ENCODE peak calls at places on chromosomes 16 and 17, in four cellular contexts. S is cardiac muscle cell, J is lower lobe of right lung, Y is ovary. L is an unnamed sample.

GRCh38 chr17:48594412-48595106 is 980 bp upstream of the HOXB5 start:
- DNase-seq in Y (no peak), J (no peak), S (no peak), L (no peak)

GRCh38 chr17:4161179-4161559 is 18.2 kb downstream of the CYB5D2 start:
- DNase-seq in S (no peak), J (peak), Y (no peak), L (no peak)

GRCh38 chr17:69761767-69762321 is 313.2 kb upstream of the KCNJ16 start:
- DNase-seq in S (no peak), Y (no peak), J (no peak), L (no peak)

GRCh38 chr17:17568772-17569195 is 22.7 kb downstream of the PEMT start:
- DNase-seq in J (peak), Y (peak), S (peak), L (peak)

GRCh38 chr16:122342-122741 is 16.1 kb downstream of the NPRL3 start:
- DNase-seq in Y (no peak), S (no peak), J (no peak), L (no peak)

GRCh38 chr17:39700148-39700987 is 504 bp downstream of the ERBB2 start:
- DNase-seq in Y (peak), S (peak), J (no peak), L (no peak)

GRCh38 chr16:4136229-4136813 is 20.1 kb upstream of the ADCY9 start:
- DNase-seq in Y (no peak), J (peak), S (no peak), L (peak)

GRCh38 chr17:66507103-66507923 is 204.9 kb downstream of the PRKCA start:
- DNase-seq in Y (peak), S (no peak), J (no peak), L (peak)

GRCh38 chr17:50122945-50123344 is 7.0 kb downstream of the SAMD14 start:
- DNase-seq in S (no peak), Y (no peak), J (no peak), L (no peak)

GRCh38 chr16:82963653-82964052 is 336.9 kb downstream of the CDH13 start:
- DNase-seq in Y (no peak), J (no peak), S (no peak), L (no peak)

GRCh38 chr17:7745748-7746470 is 28.4 kb downstream of the DNAH2 start:
- DNase-seq in J (no peak), S (no peak), Y (peak), L (no peak)

GRCh38 chr16:22898874-22899348 is 84.9 kb downstream of the HS3ST2 start:
- DNase-seq in J (peak), Y (peak), S (peak), L (peak)

GRCh38 chr17:34858941-34859562 is 102.2 kb downstream of the CCT6B start:
- DNase-seq in J (no peak), Y (no peak), S (no peak), L (no peak)

GRCh38 chr16:27317320-27317719 is 3.5 kb downstream of the IL4R start:
- DNase-seq in S (no peak), J (no peak), Y (no peak), L (no peak)

GRCh38 chr16:3997231-3997841 is 116.8 kb upstream of the CREBBP start:
- DNase-seq in J (peak), Y (no peak), S (no peak), L (no peak)

GRCh38 chr17:44792276-44792675 is 33.5 kb downstream of the ADAM11 start:
- DNase-seq in Y (no peak), S (no peak), J (no peak), L (no peak)

GRCh38 chr16:89827383-89828198 is 684 bp upstream of the SPIRE2 start:
- DNase-seq in Y (peak), S (peak), J (peak), L (peak)

GRCh38 chr17:17151541-17151940 is 54.6 kb downstream of the PLD6 start:
- DNase-seq in Y (no peak), J (no peak), S (no peak), L (no peak)

GRCh38 chr17:38996660-38997337 is 29.6 kb upstream of the FBXO47 start:
- DNase-seq in S (no peak), J (no peak), Y (no peak), L (no peak)

GRCh38 chr16:75648265-75649076 is 898 bp downstream of the TERF2IP start:
- DNase-seq in S (peak), J (peak), Y (peak), L (peak)

DNA sequence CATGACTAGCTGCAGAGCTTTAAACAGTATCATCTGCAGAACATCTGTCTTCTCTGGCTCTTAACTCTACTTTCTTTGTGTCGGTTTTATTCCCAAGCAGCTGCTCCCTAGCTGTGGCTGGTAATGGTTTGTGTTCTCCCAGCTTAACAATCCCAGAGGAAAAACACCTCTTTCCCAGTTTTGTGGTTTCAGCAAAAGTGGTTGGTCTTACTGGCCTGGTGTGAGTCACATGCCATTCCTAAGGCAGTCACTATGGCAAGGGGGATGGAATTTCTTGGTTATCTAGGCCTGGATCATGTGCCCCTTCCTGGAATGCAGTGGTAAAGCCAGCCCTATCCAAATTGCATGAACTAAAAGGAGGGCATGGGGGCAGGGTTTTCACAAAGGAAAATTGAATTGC is 27.4 kb downstream of the OMG start:
- DNase-seq in Y (no peak), J (no peak), S (peak), L (no peak)
- TF ChIP-seq CTCF in Y (no peak), J (no peak), S (no peak), L (no peak)

DNA sequence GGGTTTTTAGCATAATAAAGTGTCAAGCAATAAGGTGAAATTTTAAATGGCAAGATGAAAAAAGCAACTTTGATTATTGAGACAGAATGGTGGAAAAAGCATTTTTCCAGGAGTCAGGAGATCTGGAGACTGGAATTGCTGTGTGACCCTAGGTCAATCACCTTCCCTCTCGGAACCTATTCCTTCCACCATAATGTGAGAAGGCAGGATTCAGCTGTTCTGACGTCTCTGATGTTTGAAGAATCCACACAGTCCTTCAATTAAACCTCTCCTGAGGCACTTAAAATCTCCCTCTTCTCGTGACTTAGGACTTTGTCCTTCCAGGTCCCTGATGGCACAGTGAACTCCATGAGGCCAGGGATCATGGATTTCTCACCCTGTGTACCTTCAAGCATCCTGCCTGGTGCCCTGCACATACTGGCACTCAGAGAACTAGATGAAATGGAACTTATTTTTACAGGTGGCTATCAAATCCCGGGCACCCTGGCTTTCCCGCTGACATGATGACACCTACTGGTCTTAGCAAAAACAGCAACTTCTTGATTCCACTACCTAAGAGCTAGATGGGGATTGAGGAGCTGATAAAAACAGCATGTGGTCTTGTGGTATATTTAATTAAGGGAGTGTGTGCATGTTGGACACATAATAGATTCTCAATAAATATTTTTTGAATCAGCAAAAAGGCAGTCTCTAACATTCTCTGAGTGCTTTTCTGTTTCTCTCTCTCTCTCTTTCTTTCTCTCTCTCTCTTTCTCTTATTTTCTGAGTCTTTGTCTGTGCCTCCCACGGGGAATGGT is 2.3 kb upstream of the CCDC182 start:
- DNase-seq in Y (peak), J (no peak), S (peak), L (peak)
- H3K27ac ChIP-seq in Y (no peak), J (no peak), S (no peak), L (no peak)

GRCh38 chr16:85551319-85551978 is 61.7 kb upstream of the GSE1 start:
- DNase-seq in S (no peak), J (no peak), Y (no peak), L (peak)

GRCh38 chr16:85552980-85553435 is 60.1 kb upstream of the GSE1 start:
- DNase-seq in S (no peak), Y (no peak), J (no peak), L (no peak)

GRCh38 chr16:85549766-85550421 is 63.2 kb upstream of the GSE1 start:
- DNase-seq in J (no peak), Y (no peak), S (no peak), L (no peak)

GRCh38 chr16:85548375-85548774 is 64.7 kb upstream of the GSE1 start:
- DNase-seq in S (no peak), J (no peak), Y (no peak), L (no peak)

DNA sequence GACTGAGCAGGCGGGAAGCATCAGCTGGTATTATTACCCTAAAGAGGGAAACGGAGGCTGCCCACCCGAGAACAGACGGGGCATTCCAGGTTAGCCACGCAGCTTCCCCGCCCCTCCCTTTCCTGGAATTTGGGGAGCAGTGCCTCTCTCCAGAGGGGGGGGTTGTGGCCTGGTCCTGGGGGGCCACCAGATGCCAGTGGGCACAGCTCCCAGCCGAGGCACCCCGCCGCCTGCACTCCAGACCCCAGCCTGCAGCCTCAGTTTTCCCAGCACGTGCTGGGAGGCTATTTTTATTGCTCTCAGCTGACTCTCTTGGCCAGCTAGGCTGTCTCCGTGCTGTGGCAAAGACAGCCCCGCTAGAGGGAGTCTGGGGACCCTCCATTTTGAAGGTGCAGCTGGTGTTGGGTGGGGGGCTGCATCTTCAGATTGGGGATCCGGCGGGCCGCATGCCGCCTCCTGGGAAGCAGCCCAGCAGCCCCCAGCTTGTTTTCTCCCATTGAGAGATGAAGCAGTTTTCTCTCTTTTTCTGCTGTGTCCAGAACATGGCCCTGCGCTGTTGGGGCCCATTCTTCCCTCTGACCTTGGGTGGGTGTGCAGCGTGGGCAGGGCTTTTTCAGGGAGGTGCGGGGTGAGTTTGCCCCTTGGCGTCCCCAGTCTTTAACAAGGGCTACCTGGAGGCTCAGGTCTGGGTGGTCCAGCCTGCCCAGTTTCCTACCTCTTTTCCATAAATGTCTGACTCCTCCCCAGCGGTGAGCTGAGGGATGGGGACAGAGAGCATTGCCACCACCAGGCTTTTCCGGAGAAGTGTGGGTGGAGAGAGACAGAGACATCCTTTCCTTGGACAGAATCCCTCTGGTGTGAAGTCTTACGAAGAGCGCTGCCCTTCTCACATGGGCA is 62.5 kb upstream of the GSE1 start:
- DNase-seq in Y (no peak), J (no peak), S (no peak), L (no peak)
- TF ChIP-seq CTCF in Y (no peak), J (no peak), S (peak), L (no peak)

GRCh38 chr16:29987371-29988085 is 7.9 kb downstream of the HIRIP3 start:
- DNase-seq in Y (no peak), S (no peak), J (peak), L (no peak)
- H3K27ac ChIP-seq in Y (no peak), S (no peak), J (peak), L (no peak)